ENCODE peak calls at places on chromosomes 12 and 14, in eight cellular contexts. E, P, T, B, Y, N, S and M are unnamed samples.

GRCh38 chr14:38882533-38882932 is 220.5 kb downstream of the SEC23A start:
- DNase-seq in E (no peak), P (no peak), T (no peak), B (no peak), Y (no peak), N (no peak), S (no peak), M (no peak)

GRCh38 chr14:68506645-68507405 is 286.0 kb downstream of the ZFP36L1 start:
- DNase-seq in E (no peak), P (no peak), T (no peak), B (no peak), Y (no peak), N (peak), S (no peak), M (no peak)

GRCh38 chr14:55446127-55446736 is 5.8 kb upstream of the TBPL2 start:
- DNase-seq in E (peak), P (peak), T (peak), B (no peak), Y (peak), N (peak), S (peak), M (peak)

GRCh38 chr14:65352964-65353530 is 59.5 kb upstream of the FUT8 start:
- DNase-seq in E (no peak), P (peak), T (no peak), B (no peak), Y (no peak), N (peak), S (no peak), M (no peak)

GRCh38 chr14:59890676-59891075 is 20.1 kb upstream of the RTN1 start:
- DNase-seq in E (no peak), P (no peak), T (peak), B (no peak), Y (no peak), N (no peak), S (no peak), M (no peak)

GRCh38 chr12:127677537-127678131 is 589.3 kb upstream of the TMEM132C start:
- DNase-seq in E (peak), P (peak), T (peak), B (peak), Y (peak), N (peak), S (peak), M (peak)

GRCh38 chr12:109716092-109716479 is 2.5 kb downstream of the FAM222A start:
- DNase-seq in E (no peak), P (no peak), T (no peak), B (no peak), Y (no peak), N (no peak), S (no peak), M (no peak)

GRCh38 chr12:37733856-37734255 is 582.7 kb upstream of the ALG10B start:
- DNase-seq in E (no peak), P (no peak), T (no peak), B (no peak), Y (no peak), N (no peak), S (no peak), M (no peak)

GRCh38 chr12:132622437-132623071 is 4.0 kb downstream of the P2RX2 start:
- DNase-seq in E (peak), P (peak), T (no peak), B (no peak), Y (no peak), N (no peak), S (no peak), M (no peak)

GRCh38 chr12:71594214-71594948 is 69.3 kb downstream of the ZFC3H1 start:
- DNase-seq in E (no peak), P (no peak), T (no peak), B (no peak), Y (no peak), N (no peak), S (no peak), M (no peak)

GRCh38 chr12:102478416-102479098 is 1.8 kb downstream of the IGF1 start:
- DNase-seq in E (no peak), P (no peak), T (no peak), B (no peak), Y (peak), N (peak), S (no peak), M (no peak)